ENCODE peak calls at places on chromosome 17, in eight cellular contexts. C is HuH-7; T is Calu3; F is NT2/D1; N is activated CD4-positive, alpha-beta T cell treated with anti-CD3 and anti-CD28 coated beads, Interleukin-2, amount 10 ng/mL, durations not matched to agents 7 days and 5 days; I is H7; V is activated naive CD4-positive, alpha-beta T cell treated with Interleukin-2 at 50 U/mL for 16 hours; O is activated CD8-positive, alpha-beta T cell treated with anti-CD3 and anti-CD28 coated beads, Interleukin-2, amount 10 ng/mL, durations not matched to agents 7 days and 5 days. X is an unnamed sample.

GRCh38 chr17:2395258-2396170 is 5.3 kb downstream of the MNT start:
- DNase-seq in C (no peak), T (peak; percentile 37), F (no peak), N (no peak), I (peak; percentile 46), V (no peak), O (no peak), X (no peak)

GRCh38 chr17:44996304-44996703 is 28.2 kb upstream of the C1QL1 start:
- DNase-seq in C (no peak), T (no peak), F (no peak), N (no peak), I (no peak), V (no peak), O (no peak), X (no peak)

GRCh38 chr17:7042507-7043194 is 1.2 kb downstream of the SLC16A11 start:
- DNase-seq in C (no peak), T (no peak), F (no peak), N (no peak), I (peak; percentile 90), V (peak; percentile 46), O (peak; percentile 53), X (no peak)

GRCh38 chr17:50141026-50141749 is 9.3 kb downstream of the PPP1R9B start:
- DNase-seq in C (no peak), T (no peak), F (no peak), N (no peak), I (no peak), V (no peak), O (no peak), X (no peak)

GRCh38 chr17:49217651-49218413 is 7.3 kb downstream of the ABI3 start:
- DNase-seq in C (no peak), T (no peak), F (no peak), N (peak; percentile 84), I (peak; percentile 60), V (peak; percentile 56), O (peak; percentile 90), X (peak; percentile 87)

GRCh38 chr17:77684803-77685580 is 273.5 kb upstream of the TNRC6C start:
- DNase-seq in C (no peak), T (no peak), F (no peak), N (no peak), I (peak; percentile 49), V (no peak), O (no peak), X (no peak)

GRCh38 chr17:20273741-20274500 is 193.4 kb downstream of the LGALS9B start:
- DNase-seq in C (no peak), T (no peak), F (no peak), N (peak; percentile 21), I (peak; percentile 2), V (no peak), O (peak; percentile 40), X (no peak)

GRCh38 chr17:60631119-60631518 is 31.1 kb downstream of the PPM1D start:
- DNase-seq in C (no peak), T (no peak), F (no peak), N (no peak), I (no peak), V (no peak), O (no peak), X (no peak)

GRCh38 chr17:78872486-78872885 is 30.5 kb downstream of the CEP295NL start:
- DNase-seq in C (no peak), T (no peak), F (no peak), N (no peak), I (no peak), V (no peak), O (no peak), X (no peak)

GRCh38 chr17:77579717-77580116 is 378.8 kb upstream of the TNRC6C start:
- DNase-seq in C (no peak), T (no peak), F (no peak), N (no peak), I (no peak), V (no peak), O (no peak), X (no peak)

GRCh38 chr17:80151333-80151732 is 4.4 kb upstream of the EIF4A3 start:
- DNase-seq in C (no peak), T (no peak), F (no peak), N (no peak), I (no peak), V (no peak), O (no peak), X (no peak)

GRCh38 chr17:17164676-17165075 is 41.5 kb downstream of the PLD6 start:
- DNase-seq in C (no peak), T (no peak), F (no peak), N (no peak), I (no peak), V (no peak), O (no peak), X (no peak)

GRCh38 chr17:3647769-3648540 is 11.4 kb downstream of the CTNS start:
- DNase-seq in C (peak; percentile 68), T (peak; percentile 47), F (no peak), N (peak; percentile 69), I (peak; percentile 81), V (peak; percentile 42), O (peak; percentile 65), X (no peak)

GRCh38 chr17:9403207-9403606 is 172.4 kb downstream of the STX8 start:
- DNase-seq in C (no peak), T (no peak), F (no peak), N (no peak), I (no peak), V (no peak), O (no peak), X (no peak)

GRCh38 chr17:6047966-6048365 is 22.2 kb upstream of the WSCD1 start:
- DNase-seq in C (no peak), T (no peak), F (no peak), N (no peak), I (no peak), V (no peak), O (no peak), X (no peak)

GRCh38 chr17:36459601-36460000 is 26.9 kb upstream of the ZNHIT3 start:
- DNase-seq in C (no peak), T (no peak), F (no peak), N (no peak), I (peak; percentile 18), V (no peak), O (no peak), X (peak; percentile 63)

GRCh38 chr17:64442550-64442971 is 6.4 kb upstream of the MILR1 start:
- DNase-seq in C (no peak), T (peak; percentile 42), F (no peak), N (peak; percentile 11), I (no peak), V (no peak), O (no peak), X (no peak)

GRCh38 chr17:61551255-61551742 is 39.7 kb downstream of the NACA2 start:
- DNase-seq in C (peak; percentile 46), T (no peak), F (no peak), N (no peak), I (peak; percentile 48), V (no peak), O (no peak), X (no peak)

GRCh38 chr17:29151567-29151966 is 28.6 kb downstream of the MYO18A start:
- DNase-seq in C (no peak), T (peak; percentile 75), F (no peak), N (no peak), I (no peak), V (no peak), O (no peak), X (no peak)

GRCh38 chr17:6927290-6927844 is 68.5 kb upstream of the ALOX12 start:
- DNase-seq in C (no peak), T (no peak), F (no peak), N (no peak), I (no peak), V (no peak), O (no peak), X (no peak)

GRCh38 chr17:3415610-3416009 is 4.4 kb downstream of the OR3A3 start:
- DNase-seq in C (no peak), T (no peak), F (no peak), N (no peak), I (no peak), V (no peak), O (no peak), X (no peak)

GRCh38 chr17:80588687-80589086 is 44.0 kb downstream of the RPTOR start:
- DNase-seq in C (no peak), T (no peak), F (no peak), N (no peak), I (no peak), V (no peak), O (no peak), X (no peak)

GRCh38 chr17:18992454-18993130 is 12.0 kb downstream of the FAM83G start:
- DNase-seq in C (no peak), T (no peak), F (no peak), N (peak; percentile 66), I (no peak), V (no peak), O (peak; percentile 68), X (no peak)

GRCh38 chr17:79089720-79090502 is 15.3 kb downstream of the ENGASE start:
- DNase-seq in C (no peak), T (no peak), F (no peak), N (no peak), I (no peak), V (no peak), O (no peak), X (no peak)

X was measured in lower leg skin.